ENCODE peak calls at places on chromosomes 16 and 17, in ten cellular contexts. B is tibial nerve; Y is HTR-8/SVneo; C is activated T-helper 1 cell treated with anti-CD3 and anti-CD28 coated beads, Interleukin-2, amount 50 U/mL, for 16 hours; W is NCI-H1092; A is NCI-H1930; P is kidney glomerular epithelial cell; K is OCI-LY7; M is AG09319; T is AG10803. X is an unnamed sample.

GRCh38 chr16:84042879-84043485 is 387 bp upstream of the SLC38A8 start:
- DNase-seq in A (no peak), W (no peak), B (no peak), K (no peak), T (no peak), Y (no peak), P (no peak), M (no peak), C (no peak), X (no peak)

GRCh38 chr16:12976491-12976890 is 75.1 kb downstream of the SHISA9 start:
- DNase-seq in A (no peak), M (no peak), B (no peak), T (no peak), W (no peak), K (no peak), P (no peak), C (no peak), Y (no peak), X (no peak)

GRCh38 chr16:28191364-28191985 is 20.3 kb downstream of the XPO6 start:
- DNase-seq in B (no peak), T (no peak), C (no peak), W (no peak), A (no peak), M (no peak), Y (no peak), K (no peak), P (peak), X (no peak)

GRCh38 chr17:37490638-37491614 is 1.2 kb downstream of the DUSP14 start:
- DNase-seq in T (peak), B (no peak), M (no peak), C (no peak), A (no peak), Y (peak), K (peak), W (no peak), P (peak), X (no peak)

GRCh38 chr17:77426676-77427386 is 286.1 kb downstream of the SEC14L1 start:
- DNase-seq in Y (no peak), M (no peak), T (no peak), K (no peak), C (no peak), W (no peak), B (no peak), A (no peak), P (no peak), X (no peak)

GRCh38 chr16:1193143-1193824 is 31.8 kb downstream of the TPSG1 start:
- DNase-seq in W (peak), K (no peak), C (no peak), B (no peak), P (no peak), Y (no peak), T (no peak), M (no peak), A (peak), X (peak)

GRCh38 chr17:5499790-5500189 is 13.4 kb downstream of the MIS12 start:
- DNase-seq in B (no peak), M (no peak), C (no peak), W (no peak), T (no peak), K (no peak), Y (peak), A (peak), P (no peak), X (no peak)

GRCh38 chr16:78809535-78809934 is 710.1 kb downstream of the WWOX start:
- DNase-seq in A (no peak), W (no peak), P (no peak), M (no peak), Y (no peak), B (no peak), T (no peak), C (no peak), K (no peak), X (no peak)

GRCh38 chr16:67029249-67030096 is 524 bp downstream of the CBFB start:
- DNase-seq in B (peak), K (peak), C (peak), W (no peak), A (no peak), T (peak), Y (no peak), P (peak), M (no peak), X (no peak)

GRCh38 chr16:46673320-46674013 is 15.5 kb downstream of the VPS35 start:
- DNase-seq in Y (peak), M (no peak), T (peak), B (no peak), C (no peak), P (peak), W (peak), K (peak), A (peak), X (no peak)

GRCh38 chr16:59878999-59879398 is 1144.9 kb upstream of the GOT2 start:
- DNase-seq in M (no peak), B (no peak), Y (no peak), T (no peak), C (no peak), A (no peak), W (no peak), P (no peak), K (no peak), X (no peak)

GRCh38 chr17:12667299-12667958 is 1.7 kb downstream of the MYOCD start:
- DNase-seq in W (no peak), C (no peak), K (peak), T (peak), P (peak), B (no peak), A (peak), Y (peak), M (peak), X (no peak)

GRCh38 chr16:61858996-61859395 is 177.2 kb downstream of the CDH8 start:
- DNase-seq in T (peak), C (no peak), K (no peak), A (no peak), B (no peak), M (no peak), P (peak), W (no peak), Y (no peak), X (no peak)

GRCh38 chr17:48701864-48702532 is 20.3 kb downstream of the PRAC1 start:
- DNase-seq in P (no peak), C (no peak), B (no peak), M (no peak), K (no peak), A (no peak), T (no peak), W (no peak), Y (no peak), X (no peak)

GRCh38 chr16:8634991-8635736 is 13.7 kb downstream of the METTL22 start:
- DNase-seq in B (no peak), K (peak), P (no peak), M (no peak), Y (no peak), C (no peak), A (no peak), W (no peak), T (peak), X (no peak)

GRCh38 chr17:21194688-21195087 is 19.3 kb downstream of the TMEM11 start:
- DNase-seq in A (no peak), K (no peak), P (no peak), W (no peak), B (no peak), T (peak), C (no peak), Y (no peak), M (peak), X (no peak)

GRCh38 chr16:69619514-69619913 is 53.7 kb downstream of the NFAT5 start:
- DNase-seq in B (no peak), M (no peak), C (no peak), T (no peak), P (no peak), K (no peak), W (no peak), A (no peak), Y (no peak), X (no peak)

GRCh38 chr17:31695456-31696090 is 163.5 kb downstream of the COPRS start:
- DNase-seq in B (no peak), Y (no peak), A (no peak), K (no peak), T (peak), C (no peak), M (no peak), W (no peak), P (no peak), X (no peak)

GRCh38 chr16:56425439-56425832 is at the start of gene AMFR:
- DNase-seq in C (peak), T (peak), W (peak), Y (peak), A (peak), M (peak), K (peak), P (peak), B (peak), X (no peak)

GRCh38 chr16:67828651-67829050 is 13.5 kb upstream of the THAP11 start:
- DNase-seq in B (no peak), Y (no peak), W (no peak), P (no peak), M (no peak), T (no peak), C (no peak), A (no peak), K (no peak), X (no peak)

GRCh38 chr16:30142672-30143346 is 19.8 kb upstream of the MAPK3 start:
- DNase-seq in T (no peak), P (no peak), C (no peak), B (no peak), Y (no peak), M (no peak), A (peak), W (no peak), K (peak), X (no peak)

GRCh38 chr17:78129385-78130079 is 977 bp upstream of the TMC6 start:
- DNase-seq in P (no peak), Y (no peak), M (no peak), B (no peak), C (no peak), A (no peak), W (no peak), T (no peak), K (peak), X (no peak)

GRCh38 chr17:31067699-31068184 is 27.0 kb upstream of the NF1 start:
- DNase-seq in P (peak), C (no peak), K (no peak), B (no peak), A (no peak), T (peak), W (no peak), M (peak), Y (peak), X (no peak)

GRCh38 chr17:64788286-64789060 is 126.4 kb upstream of the SMURF2 start:
- DNase-seq in W (no peak), B (no peak), C (no peak), M (no peak), Y (no peak), A (no peak), T (no peak), K (no peak), P (no peak), X (no peak)

GRCh38 chr16:30658731-30659506 is 688 bp downstream of the FBRS start:
- DNase-seq in C (no peak), P (peak), T (peak), A (peak), B (peak), K (peak), W (peak), Y (peak), M (peak), X (peak)

GRCh38 chr16:58024673-58025350 is 742 bp upstream of the MMP15 start:
- DNase-seq in W (no peak), A (no peak), B (no peak), K (no peak), T (no peak), P (no peak), C (no peak), Y (no peak), M (no peak), X (no peak)

X was measured in NCI-H2081 treated with DMSO at 0.1 percent for 48 hours.